ENCODE peak calls at places on chromosomes 1 and 21, in four cellular contexts. S, I, U and G are unnamed samples.
A peak's percentile ranks its signal among the peaks of the same experiment; 100 is the strongest.

GRCh38 chr1:191993549-191993948 is 164.7 kb upstream of the RGS18 start:
- DNase-seq in S (no peak), I (no peak), U (peak; percentile 22), G (no peak)

GRCh38 chr1:21634481-21635137 is 34.5 kb downstream of the RAP1GAP start:
- DNase-seq in S (peak; percentile 83), I (no peak), U (no peak), G (no peak)

GRCh38 chr1:112718691-112719418 is 3.7 kb upstream of the PPM1J start:
- DNase-seq in S (peak; percentile 93), I (peak; percentile 91), U (peak; percentile 85), G (no peak)

GRCh38 chr1:27217401-27217800 is 17.0 kb upstream of the WDTC1 start:
- DNase-seq in S (no peak), I (no peak), U (no peak), G (no peak)

GRCh38 chr1:172628416-172628815 is 30.5 kb upstream of the FASLG start:
- DNase-seq in S (no peak), I (no peak), U (no peak), G (no peak)

GRCh38 chr1:202802998-202803932 is 5.0 kb downstream of the KDM5B start:
- DNase-seq in S (no peak), I (no peak), U (no peak), G (no peak)

GRCh38 chr1:64892576-64893573 is 73.5 kb downstream of the JAK1 start:
- DNase-seq in S (no peak), I (no peak), U (no peak), G (no peak)

GRCh38 chr1:86155061-86155806 is 1.3 kb downstream of the COL24A1 start:
- DNase-seq in S (peak; percentile 69), I (peak; percentile 46), U (peak; percentile 43), G (no peak)

GRCh38 chr1:2969870-2970291 is 51.4 kb upstream of the ACTRT2 start:
- DNase-seq in S (peak; percentile 43), I (no peak), U (no peak), G (no peak)

GRCh38 chr1:118989006-118989736 is 1.0 kb upstream of the TBX15 start:
- DNase-seq in S (no peak), I (peak; percentile 62), U (no peak), G (no peak)

GRCh38 chr1:98490099-98490498 is 171.4 kb upstream of the SNX7 start:
- DNase-seq in S (no peak), I (no peak), U (no peak), G (no peak)

GRCh38 chr21:35904995-35905972 is 155.0 kb downstream of the SETD4 start:
- DNase-seq in S (peak; percentile 60), I (peak; percentile 57), U (no peak), G (no peak)

GRCh38 chr1:236142358-236143103 is at the start of gene GPR137B:
- DNase-seq in S (peak; percentile 78), I (peak; percentile 61), U (peak; percentile 44), G (no peak)

GRCh38 chr1:64223329-64224151 is 20.1 kb downstream of the UBE2U start:
- DNase-seq in S (no peak), I (no peak), U (no peak), G (no peak)

GRCh38 chr1:169202836-169203235 is 96.3 kb downstream of the ATP1B1 start:
- DNase-seq in S (no peak), I (no peak), U (no peak), G (no peak)

GRCh38 chr1:192747942-192748341 is 60.9 kb upstream of the RGS2 start:
- DNase-seq in S (no peak), I (no peak), U (no peak), G (no peak)

GRCh38 chr1:119554188-119554587 is 47.2 kb downstream of the HSD3B1 start:
- DNase-seq in S (no peak), I (no peak), U (peak; percentile 31), G (no peak)

GRCh38 chr1:40650075-40650474 is 15.4 kb downstream of the RIMS3 start:
- DNase-seq in S (no peak), I (no peak), U (peak; percentile 44), G (no peak)

GRCh38 chr1:159315381-159315780 is 13.2 kb downstream of the FCER1A start:
- DNase-seq in S (no peak), I (no peak), U (no peak), G (no peak)

GRCh38 chr1:66335859-66336640 is 197.9 kb upstream of the SGIP1 start:
- DNase-seq in S (peak; percentile 64), I (peak; percentile 86), U (no peak), G (no peak)

GRCh38 chr1:247334378-247335133 is 2.9 kb upstream of the ZNF496 start:
- DNase-seq in S (no peak), I (no peak), U (no peak), G (no peak)

GRCh38 chr1:119779869-119780356 is 11.2 kb upstream of the HMGCS2 start:
- DNase-seq in S (peak; percentile 63), I (no peak), U (no peak), G (no peak)

GRCh38 chr1:29462096-29462495 is 225.8 kb downstream of the PTPRU start:
- DNase-seq in S (no peak), I (no peak), U (no peak), G (no peak)

GRCh38 chr1:109548321-109549267 is at the start of gene GNAI3:
- DNase-seq in S (peak; percentile 98), I (peak; percentile 98), U (peak; percentile 96), G (peak; percentile 93)

GRCh38 chr1:224644553-224645154 is 28.5 kb downstream of the CNIH3 start:
- DNase-seq in S (no peak), I (no peak), U (peak; percentile 66), G (peak; percentile 81)

GRCh38 chr1:151156515-151156819 is at the start of gene TNFAIP8L2:
- DNase-seq in S (peak; percentile 81), I (peak; percentile 75), U (no peak), G (no peak)

GRCh38 chr1:206081811-206082210 is 28.8 kb downstream of the RHEX start:
- DNase-seq in S (no peak), I (no peak), U (no peak), G (no peak)
- H3K27me3 ChIP-seq in S (no peaks in the 10 kb centered on the region), I (no peaks in the 10 kb centered on the region), U (no peaks in the 10 kb centered on the region), G (no peaks in the 10 kb centered on the region)

GRCh38 chr1:34926156-34926555 is 3.3 kb downstream of the DLGAP3 start:
- DNase-seq in S (no peak), I (no peak), U (no peak), G (no peak)

GRCh38 chr1:34928066-34928864 is 1.2 kb downstream of the DLGAP3 start:
- DNase-seq in S (no peak), I (no peak), U (no peak), G (no peak)

GRCh38 chr1:34925730-34926129 is 3.7 kb downstream of the DLGAP3 start:
- DNase-seq in S (no peak), I (no peak), U (no peak), G (no peak)

GRCh38 chr1:34927316-34927715 is 2.1 kb downstream of the DLGAP3 start:
- DNase-seq in S (no peak), I (no peak), U (no peak), G (no peak)

DNA sequence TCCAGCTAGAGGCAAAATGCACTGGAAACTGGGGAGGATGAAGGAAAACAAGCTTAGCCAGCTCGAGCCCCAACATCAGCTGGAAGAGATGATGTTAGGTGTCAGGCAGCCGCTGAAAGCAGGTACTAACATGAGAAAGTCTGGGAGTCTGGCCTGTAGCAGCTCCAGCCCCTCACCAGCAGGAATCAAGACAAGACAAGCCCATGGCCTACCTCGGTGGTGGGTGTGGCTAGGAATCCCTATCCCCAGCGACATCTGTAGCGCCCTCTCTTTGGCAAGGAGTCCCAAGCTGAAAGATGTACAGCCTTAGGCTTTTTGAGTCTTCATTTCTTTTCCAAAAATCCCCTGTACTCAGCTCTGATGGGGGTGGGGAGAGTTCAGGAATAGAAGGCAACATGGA is 2.6 kb downstream of the DLGAP3 start:
- DNase-seq in S (no peak), I (no peak), U (no peak), G (no peak)
- H3K27me3 ChIP-seq in S (peaks cover 75% of the 10 kb centered on the region), I (peaks cover 37% of the 10 kb centered on the region), U (peaks cover 90% of the 10 kb centered on the region), G (peaks cover 59% of the 10 kb centered on the region)

DNA sequence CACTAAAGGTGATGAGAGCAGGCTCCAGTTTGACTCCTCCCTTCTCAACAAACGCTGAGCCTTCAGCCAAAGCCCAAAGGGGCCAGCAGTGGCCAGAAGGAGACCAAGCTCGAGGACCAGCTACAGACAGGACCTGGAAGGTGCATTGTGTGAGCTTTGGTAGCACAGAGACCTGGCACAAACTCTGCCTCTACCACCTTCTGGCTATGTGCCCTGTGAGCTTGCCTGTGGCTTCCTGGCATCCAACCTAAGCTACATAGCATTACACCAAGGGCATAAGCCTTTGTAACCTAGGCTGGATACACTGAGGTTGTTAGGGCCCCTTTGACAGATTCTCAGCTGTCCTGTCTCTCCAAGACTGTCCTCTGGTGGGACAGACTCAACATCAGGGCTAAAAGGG is 6.6 kb upstream of the VWA5B1 start:
- DNase-seq in S (no peak), I (no peak), U (no peak), G (no peak)
- H3K27me3 ChIP-seq in S (peaks cover 17% of the 10 kb centered on the region), I (no peaks in the 10 kb centered on the region), U (no peaks in the 10 kb centered on the region), G (no peaks in the 10 kb centered on the region)

GRCh38 chr21:19244502-19245187 is 841.1 kb upstream of the TMPRSS15 start:
- DNase-seq in S (no peak), I (peak; percentile 36), U (no peak), G (no peak)

GRCh38 chr21:19245188-19245580 is 841.6 kb upstream of the TMPRSS15 start:
- DNase-seq in S (no peak), I (peak; percentile 35), U (no peak), G (no peak)

DNA sequence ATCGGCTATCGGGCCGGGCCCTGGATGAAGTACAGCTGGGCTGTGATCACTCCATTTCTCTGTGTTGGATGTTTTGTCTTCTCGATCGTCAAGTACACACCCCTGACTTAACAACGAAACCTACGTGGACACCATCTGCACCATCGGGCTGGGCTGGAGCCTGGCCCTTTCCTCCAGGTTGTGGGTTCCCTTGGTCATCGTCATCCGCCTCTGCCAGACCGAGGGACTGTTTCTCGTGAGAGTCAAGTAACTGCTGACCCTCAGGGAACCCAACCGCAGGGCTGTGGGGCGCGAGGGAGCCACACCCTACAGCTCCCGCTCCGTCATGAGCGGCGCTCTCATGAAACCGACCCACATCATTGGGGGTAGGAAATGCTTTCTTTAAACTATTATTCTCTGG is 842.4 kb upstream of the TMPRSS15 start:
- DNase-seq in S (no peak), I (peak; percentile 36), U (no peak), G (no peak)
- H3K27me3 ChIP-seq in S (no peaks in the 10 kb centered on the region), I (no peaks in the 10 kb centered on the region), U (no peaks in the 10 kb centered on the region), G (no peaks in the 10 kb centered on the region)

GRCh38 chr1:6426321-6426971 is 1.9 kb downstream of the ESPN start:
- DNase-seq in S (no peak), I (no peak), U (no peak), G (no peak)

GRCh38 chr1:6425671-6426070 is 1.1 kb downstream of the ESPN start:
- DNase-seq in S (no peak), I (no peak), U (no peak), G (no peak)

GRCh38 chr1:6424000-6424565 is 493 bp upstream of the ESPN start:
- DNase-seq in S (no peak), I (no peak), U (no peak), G (no peak)

GRCh38 chr1:6423321-6423999 is 1.1 kb upstream of the ESPN start:
- DNase-seq in S (peak; percentile 84), I (no peak), U (peak; percentile 71), G (no peak)

GRCh38 chr1:6424619-6425593 is at the start of gene ESPN:
- DNase-seq in S (no peak), I (no peak), U (no peak), G (no peak)
- H3K27me3 ChIP-seq in S (peaks cover 82% of the 10 kb centered on the region), I (peaks cover 32% of the 10 kb centered on the region), U (peaks cover 80% of the 10 kb centered on the region), G (peaks cover 61% of the 10 kb centered on the region)